ENCODE peak calls at places on chromosomes 4 and X, in nine cellular contexts. U is lower leg skin, M is fibroblast of the aortic adventitia, I is nephron progenitor cell, A is Peyer's patch, B is pancreas, H is bronchial epithelial cell, Q is ascending aorta, W is psoas muscle. K is an unnamed sample.

GRCh38 chr4:185695743-185696142 is 116.3 kb downstream of the SORBS2 start:
- DNase-seq in U (no peak), H (no peak), W (no peak), B (no peak), A (no peak), M (no peak), I (no peak), Q (no peak), K (no peak)

GRCh38 chr4:2412534-2412884 is 5.9 kb downstream of the ZFYVE28 start:
- DNase-seq in H (no peak), B (no peak), I (no peak), Q (no peak), U (no peak), A (peak; percentile 47), W (no peak), M (no peak), K (no peak)

GRCh38 chr4:102562995-102563394 is 61.8 kb downstream of the NFKB1 start:
- DNase-seq in Q (no peak), H (peak; percentile 30), U (no peak), W (no peak), A (no peak), B (no peak), M (peak; percentile 27), I (no peak), K (no peak)

GRCh38 chr4:37989398-37990260 is 29.4 kb downstream of the PTTG2 start:
- DNase-seq in I (no peak), U (no peak), H (no peak), Q (no peak), M (no peak), B (no peak), A (no peak), W (no peak), K (no peak)

GRCh38 chr4:145716200-145716599 is 36.3 kb downstream of the C4orf51 start:
- DNase-seq in U (no peak), I (no peak), H (peak; percentile 44), M (peak; percentile 48), Q (no peak), W (peak; percentile 53), A (no peak), B (no peak), K (no peak)

GRCh38 chrX:136899206-136899605 is 18.7 kb upstream of the RBMX start:
- DNase-seq in A (no peak), B (no peak), M (peak; percentile 64), U (no peak), H (no peak), Q (no peak), W (no peak), I (no peak), K (no peak)

GRCh38 chr4:56743550-56743949 is 62.5 kb upstream of the HOPX start:
- DNase-seq in A (no peak), B (no peak), M (no peak), U (no peak), Q (no peak), H (no peak), I (no peak), W (no peak), K (no peak)

GRCh38 chrX:45846328-45846727 is 645.7 kb upstream of the DIPK2B start:
- DNase-seq in I (no peak), B (no peak), W (no peak), M (no peak), H (no peak), A (no peak), Q (no peak), U (no peak), K (no peak)

GRCh38 chrX:103640401-103641155 is 11.8 kb downstream of the TCEAL1 start:
- DNase-seq in I (no peak), A (no peak), B (no peak), Q (no peak), M (peak; percentile 30), H (peak; percentile 40), U (no peak), W (no peak), K (no peak)

GRCh38 chrX:133475953-133476352 is 60.7 kb upstream of the GPC4 start:
- DNase-seq in W (no peak), M (no peak), I (no peak), B (no peak), U (no peak), Q (no peak), A (no peak), H (no peak), K (no peak)

GRCh38 chrX:38839944-38840343 is 38.7 kb downstream of the MID1IP1 start:
- DNase-seq in I (no peak), A (no peak), U (no peak), B (no peak), Q (no peak), M (no peak), H (no peak), W (no peak), K (no peak)

GRCh38 chr4:69617083-69617694 is 22.3 kb downstream of the UGT2A2 start:
- DNase-seq in M (peak; percentile 68), I (no peak), B (no peak), U (no peak), W (no peak), H (peak; percentile 59), A (no peak), Q (no peak), K (peak; percentile 30)

GRCh38 chr4:74428278-74428677 is 16.7 kb upstream of the AREG start:
- DNase-seq in M (no peak), B (no peak), W (no peak), U (no peak), Q (no peak), I (no peak), A (no peak), H (peak; percentile 93), K (no peak)

GRCh38 chr4:114136067-114136466 is 156.6 kb upstream of the ARSJ start:
- DNase-seq in U (no peak), B (no peak), Q (no peak), W (no peak), I (no peak), H (no peak), A (no peak), M (peak; percentile 19), K (no peak)

DNA sequence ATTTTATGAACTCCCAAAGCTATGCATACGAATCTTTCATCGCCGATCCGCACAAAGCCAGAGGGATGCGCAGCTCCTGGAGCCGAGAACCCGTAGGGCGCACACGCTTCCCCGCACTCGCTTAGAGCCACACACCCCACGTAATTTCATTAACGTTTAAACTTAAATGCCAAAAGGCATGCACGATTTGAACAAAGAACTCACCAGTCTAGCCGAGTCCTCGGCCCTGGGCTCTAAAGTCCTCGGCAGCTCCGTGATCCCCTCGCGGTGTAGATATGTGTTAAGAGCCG is 2.4 kb upstream of the FAT1 start:
- DNase-seq in W (no peak), B (no peak), I (no peak), H (no peak), M (no peak), Q (no peak), A (no peak), U (no peak), K (no peak)
- TF ChIP-seq CTCF in W (no peak), B (peak; percentile 2), I (no peak), H (no peak), M (no peak), Q (no peak), A (no peak), U (no peak), K (no peak)

GRCh38 chr4:3747582-3747906 is 18.6 kb upstream of the ADRA2C start:
- DNase-seq in B (no peak), W (no peak), H (no peak), I (peak; percentile 73), M (no peak), A (no peak), Q (no peak), U (no peak), K (peak; percentile 67)
- TF ChIP-seq CTCF in B (peak; percentile 18), W (peak; percentile 21), H (peak; percentile 11), I (peak; percentile 56), M (peak; percentile 35), A (no peak), Q (peak; percentile 37), U (no peak), K (peak; percentile 33)

GRCh38 chr4:180059216-180059881 is 2183.9 kb upstream of the TENM3 start:
- DNase-seq in U (no peak), H (no peak), M (no peak), B (peak; percentile 67), Q (peak; percentile 58), I (peak; percentile 60), A (no peak), W (peak; percentile 47), K (peak; percentile 31)

GRCh38 chr4:180057891-180058643 is 2185.1 kb upstream of the TENM3 start:
- DNase-seq in I (peak; percentile 59), A (no peak), B (peak; percentile 80), U (no peak), Q (peak; percentile 59), H (no peak), M (no peak), W (peak; percentile 47), K (peak; percentile 54)

GRCh38 chr4:180057198-180057821 is 2185.9 kb upstream of the TENM3 start:
- DNase-seq in A (no peak), I (no peak), Q (no peak), U (no peak), W (no peak), M (no peak), B (no peak), H (no peak), K (peak; percentile 27)

GRCh38 chr4:180058731-180059215 is 2184.4 kb upstream of the TENM3 start:
- DNase-seq in I (peak; percentile 72), Q (peak; percentile 61), M (peak; percentile 14), H (no peak), W (peak; percentile 56), B (peak; percentile 78), A (no peak), U (no peak), K (peak; percentile 60)

DNA sequence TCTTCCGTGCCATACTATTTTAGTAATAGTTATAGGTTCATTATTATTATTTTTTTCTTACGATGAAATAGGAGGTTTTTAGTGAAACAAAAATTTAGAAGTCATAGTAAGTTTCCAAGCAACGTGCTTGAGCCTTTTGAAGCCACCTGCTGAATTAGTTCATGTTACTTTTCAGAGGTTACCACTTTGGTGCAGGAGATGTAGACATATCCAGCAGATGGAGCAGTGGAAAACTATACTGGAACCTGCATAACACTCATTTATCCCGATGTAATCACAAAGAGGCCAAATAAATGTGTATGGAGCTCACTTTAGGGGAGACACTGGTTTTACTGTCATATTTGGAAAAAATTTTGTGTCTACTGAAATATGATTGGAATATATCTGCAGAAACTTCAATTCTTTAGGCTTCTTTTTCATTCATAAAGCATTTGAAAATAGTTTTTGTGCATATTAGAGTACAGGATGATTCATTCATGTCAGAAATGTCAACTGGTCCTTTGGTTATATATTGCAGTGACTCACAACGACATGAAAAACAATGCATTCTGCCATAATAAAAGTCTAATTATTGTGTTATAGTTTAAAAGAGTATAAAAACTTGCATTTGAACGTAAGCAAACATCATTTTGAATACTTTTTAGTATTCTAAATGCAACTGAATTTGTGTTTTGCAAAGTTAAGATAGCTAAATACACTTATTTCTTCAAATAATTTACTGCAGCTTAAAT is 2182.9 kb upstream of the TENM3 start:
- DNase-seq in M (no peak), B (no peak), Q (no peak), H (peak; percentile 23), I (no peak), A (no peak), W (no peak), U (no peak), K (no peak)
- TF ChIP-seq CTCF in M (no peak), B (no peak), Q (no peak), H (no peak), I (no peak), A (peak; percentile 29), W (no peak), U (no peak), K (no peak)

DNA sequence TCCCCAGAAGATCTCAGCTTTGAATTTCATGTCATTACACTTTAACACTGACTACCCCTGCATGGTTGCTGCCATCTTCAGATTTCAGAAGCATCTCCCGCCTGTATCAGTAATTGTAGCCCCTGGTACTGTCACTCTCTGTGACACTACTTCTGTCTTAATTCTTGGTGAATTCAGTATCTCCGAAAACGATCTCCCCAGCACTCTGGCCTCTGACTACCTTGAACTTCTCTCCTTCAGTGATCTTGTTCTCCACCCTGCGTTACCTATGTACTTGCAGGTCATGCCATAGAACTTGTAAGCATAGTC is 53.8 kb upstream of the ABCG2 start:
- DNase-seq in A (no peak), U (no peak), M (no peak), H (no peak), W (no peak), Q (no peak), B (no peak), I (no peak), K (no peak)
- TF ChIP-seq CTCF in A (no peak), U (no peak), M (no peak), H (no peak), W (no peak), Q (no peak), B (no peak), I (no peak), K (no peak)